ENCODE peak calls at places on chromosomes 4 and X, in five cellular contexts. J is activated CD8-positive, alpha-beta memory T cell treated with anti-CD3 and anti-CD28 coated beads for 4 hours; M is NCI-H1105; O is ureter; S is HS-5. V is an unnamed sample.

GRCh38 chrX:39854772-39855747 is 242.7 kb downstream of the BCOR start:
- DNase-seq in J (peak), M (no peak), O (no peak), S (no peak), V (no peak)

GRCh38 chr4:145540235-145540634 is 58.6 kb downstream of the SMAD1 start:
- DNase-seq in J (no peak), M (no peak), O (no peak), S (no peak), V (peak)

GRCh38 chrX:87299563-87300160 is 217.9 kb upstream of the KLHL4 start:
- DNase-seq in J (no peak), M (no peak), O (no peak), S (no peak), V (peak)

GRCh38 chrX:1564750-1565683 is 26.4 kb upstream of the AKAP17A start:
- DNase-seq in J (no peak), M (no peak), O (peak), S (no peak), V (no peak)

GRCh38 chrX:144219035-144219434 is 335.2 kb downstream of the UBE2NL start:
- DNase-seq in J (no peak), M (peak), O (no peak), S (no peak), V (peak)

GRCh38 chr4:72312032-72312650 is 256.9 kb downstream of the ADAMTS3 start:
- DNase-seq in J (no peak), M (no peak), O (peak), S (peak), V (peak)

GRCh38 chrX:19440713-19441112 is 74.6 kb downstream of the MAP3K15 start:
- DNase-seq in J (no peak), M (no peak), O (no peak), S (peak), V (peak)

GRCh38 chrX:153571159-153571908 is 27.6 kb downstream of the CCNQ start:
- DNase-seq in J (no peak), M (no peak), O (no peak), S (no peak), V (no peak)

GRCh38 chr4:165151734-165152133 is 39.1 kb upstream of the TMEM192 start:
- DNase-seq in J (no peak), M (no peak), O (no peak), S (peak), V (no peak)

GRCh38 chr4:146370841-146371240 is 150.9 kb downstream of the SLC10A7 start:
- DNase-seq in J (no peak), M (no peak), O (no peak), S (no peak), V (no peak)

GRCh38 chr4:149135062-149135461 is 680.6 kb downstream of the IQCM start:
- DNase-seq in J (no peak), M (no peak), O (no peak), S (no peak), V (no peak)

GRCh38 chrX:129549124-129549523 is 9.1 kb downstream of the OCRL start:
- DNase-seq in J (no peak), M (no peak), O (no peak), S (no peak), V (no peak)

GRCh38 chr4:54498661-54499111 is 159.1 kb upstream of the KIT start:
- DNase-seq in J (no peak), M (no peak), O (no peak), S (peak), V (peak)

GRCh38 chrX:30957753-30958152 is 68.7 kb upstream of the TAB3 start:
- DNase-seq in J (no peak), M (no peak), O (no peak), S (peak), V (peak)

GRCh38 chr4:73742776-73743175 is 2.4 kb downstream of the CXCL8 start:
- DNase-seq in J (no peak), M (no peak), O (no peak), S (no peak), V (no peak)

GRCh38 chrX:15631637-15632036 is 30.9 kb upstream of the ACE2 start:
- DNase-seq in J (no peak), M (no peak), O (no peak), S (no peak), V (no peak)

GRCh38 chr4:118749347-118749988 is 64.3 kb downstream of the METTL14 start:
- DNase-seq in J (no peak), M (no peak), O (no peak), S (no peak), V (no peak)

GRCh38 chrX:119235872-119236598 is at the start of gene PGRMC1:
- DNase-seq in J (peak), M (peak), O (peak), S (peak), V (peak)

GRCh38 chr4:7166286-7166685 is 26.1 kb upstream of the SORCS2 start:
- DNase-seq in J (no peak), M (no peak), O (peak), S (no peak), V (no peak)

GRCh38 chr4:15717126-15717525 is 14.3 kb downstream of the BST1 start:
- DNase-seq in J (no peak), M (no peak), O (no peak), S (peak), V (no peak)

V was measured in myocyte.